ENCODE peak calls at places on chromosomes 1 and 21, in six cellular contexts. J, S, W, M, D and H are unnamed samples.
A peak's percentile ranks its signal among the peaks of the same experiment; 100 is the strongest.

GRCh38 chr21:40049031-40049958 is 182.1 kb downstream of the PCP4 start:
- DNase-seq in W (peak; percentile 11), D (peak; percentile 19), S (no peak), M (no peak), J (no peak), H (no peak)

GRCh38 chr1:212218065-212218464 is 67.1 kb upstream of the PPP2R5A start:
- DNase-seq in M (no peak), D (no peak), W (no peak), S (no peak), J (no peak), H (no peak)

GRCh38 chr1:159214149-159214760 is 9.6 kb downstream of the ACKR1 start:
- DNase-seq in S (no peak), J (peak; percentile 55), D (peak; percentile 30), M (no peak), W (peak; percentile 28), H (peak; percentile 36)

GRCh38 chr1:50620680-50621329 is 197.6 kb upstream of the DMRTA2 start:
- DNase-seq in J (peak; percentile 63), D (no peak), M (peak; percentile 33), S (no peak), W (peak; percentile 40), H (peak; percentile 29)

GRCh38 chr1:10830961-10831669 is 34.7 kb upstream of the CASZ1 start:
- DNase-seq in J (no peak), S (no peak), W (no peak), D (no peak), M (no peak), H (no peak)

GRCh38 chr1:157969693-157970485 is 23.6 kb upstream of the KIRREL1 start:
- DNase-seq in J (peak; percentile 62), W (peak; percentile 88), D (no peak), M (no peak), S (peak; percentile 61), H (peak; percentile 75)

GRCh38 chr21:45912611-45913415 is 68.8 kb upstream of the COL6A1 start:
- DNase-seq in M (no peak), W (no peak), S (no peak), D (no peak), J (no peak), H (no peak)

GRCh38 chr1:71307451-71307850 is 226.6 kb upstream of the ZRANB2 start:
- DNase-seq in W (peak; percentile 19), J (no peak), S (no peak), M (no peak), D (no peak), H (peak; percentile 12)

GRCh38 chr1:33346921-33347649 is 26.2 kb upstream of the A3GALT2 start:
- DNase-seq in J (no peak), D (no peak), W (peak; percentile 94), M (no peak), S (no peak), H (peak; percentile 97)

GRCh38 chr1:23013657-23014056 is 2.0 kb downstream of the TEX46 start:
- DNase-seq in M (no peak), D (peak; percentile 79), S (peak; percentile 29), J (peak; percentile 48), W (no peak), H (no peak)

GRCh38 chr21:33127154-33127893 is 57.4 kb downstream of the OLIG1 start:
- DNase-seq in M (no peak), S (peak; percentile 78), J (peak; percentile 79), D (peak; percentile 46), W (peak; percentile 65), H (peak; percentile 77)

GRCh38 chr21:17446737-17447136 is 66.1 kb upstream of the CXADR start:
- DNase-seq in W (no peak), M (no peak), S (no peak), D (no peak), J (no peak), H (no peak)

GRCh38 chr1:160997323-160998038 is 23.5 kb downstream of the F11R start:
- DNase-seq in W (peak; percentile 64), M (no peak), D (peak; percentile 69), J (peak; percentile 73), S (no peak), H (peak; percentile 74)

GRCh38 chr1:226574591-226575435 is 26.2 kb downstream of the STUM start:
- DNase-seq in M (no peak), W (no peak), D (peak; percentile 86), J (no peak), S (no peak), H (no peak)

GRCh38 chr1:2415801-2416208 is 3.4 kb upstream of the PEX10 start:
- DNase-seq in S (no peak), W (no peak), D (no peak), M (no peak), J (no peak), H (no peak)

GRCh38 chr1:2587071-2587859 is 688 bp downstream of the PRXL2B start:
- DNase-seq in D (no peak), J (no peak), M (no peak), W (peak; percentile 13), S (peak; percentile 38), H (no peak)

GRCh38 chr1:232127190-232127589 is 500.6 kb downstream of the DISC1 start:
- DNase-seq in W (peak; percentile 90), J (no peak), M (no peak), D (peak; percentile 53), S (no peak), H (peak; percentile 83)

GRCh38 chr1:14521602-14522001 is 76.9 kb upstream of the KAZN start:
- DNase-seq in D (no peak), S (no peak), M (no peak), J (no peak), W (no peak), H (no peak)

GRCh38 chr21:27713159-27714109 is 746.5 kb upstream of the ADAMTS5 start:
- DNase-seq in S (no peak), D (no peak), J (no peak), M (no peak), W (no peak), H (no peak)

GRCh38 chr1:116785006-116785405 is 30.8 kb downstream of the CD2 start:
- DNase-seq in M (no peak), J (no peak), W (no peak), D (no peak), S (no peak), H (no peak)

GRCh38 chr1:241589524-241589923 is 50.6 kb downstream of the CHML start:
- DNase-seq in W (no peak), M (no peak), S (no peak), D (no peak), J (no peak), H (no peak)

GRCh38 chr1:215710340-215710971 is 143.4 kb downstream of the KCTD3 start:
- DNase-seq in M (peak; percentile 13), W (peak; percentile 69), J (peak; percentile 59), S (peak; percentile 57), D (peak; percentile 19), H (peak; percentile 56)

GRCh38 chr1:219039755-219040154 is 133.9 kb upstream of the LYPLAL1 start:
- DNase-seq in D (no peak), J (no peak), M (no peak), W (peak; percentile 11), S (no peak), H (peak; percentile 35)

GRCh38 chr1:219041819-219042218 is 131.9 kb upstream of the LYPLAL1 start:
- DNase-seq in J (no peak), D (no peak), W (peak; percentile 40), S (no peak), M (no peak), H (peak; percentile 44)

GRCh38 chr1:219041141-219041540 is 132.5 kb upstream of the LYPLAL1 start:
- DNase-seq in J (no peak), D (no peak), W (peak; percentile 87), M (no peak), S (no peak), H (peak; percentile 48)

GRCh38 chr1:219040291-219040690 is 133.4 kb upstream of the LYPLAL1 start:
- DNase-seq in J (no peak), S (peak; percentile 5), W (no peak), M (no peak), D (no peak), H (no peak)

DNA sequence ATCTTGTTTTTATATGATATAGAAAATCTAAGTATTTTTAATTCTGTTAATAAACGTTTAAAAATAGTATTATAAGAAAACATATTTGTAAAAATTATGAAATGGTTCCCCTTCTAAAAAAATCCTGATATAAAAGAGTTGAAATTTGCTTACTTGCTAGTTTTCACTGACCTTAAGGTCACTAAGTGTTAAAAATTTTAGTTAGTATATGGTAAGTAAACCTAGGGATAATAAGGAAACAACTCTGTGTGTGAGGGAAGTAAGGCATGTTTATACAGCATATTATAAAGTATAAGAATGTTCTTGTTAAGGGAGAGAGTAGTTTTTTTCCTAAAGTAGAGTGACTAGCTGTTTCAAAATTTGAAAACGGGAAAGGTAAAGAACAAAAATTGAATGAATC is 130.9 kb upstream of the LYPLAL1 start:
- DNase-seq in M (no peak), D (no peak), W (no peak), J (no peak), S (no peak), H (no peak)
- H4K91ac ChIP-seq in M (no peak overlapping the region), D (no peak overlapping the region), W (no peak overlapping the region), J (no peak overlapping the region), S (no peak overlapping the region), H (no peak overlapping the region)

GRCh38 chr1:154558610-154559495 is at the start of gene UBE2Q1:
- DNase-seq in S (peak; percentile 96), J (peak; percentile 97), W (peak; percentile 99), D (peak; percentile 95), M (peak; percentile 91), H (peak; percentile 99)
- H4K8ac ChIP-seq in S (no peak within 1 kb of the TSS), J (no peak within 1 kb of the TSS), W (peak within 1 kb of the TSS; percentile 94), D (peak within 1 kb of the TSS; percentile 78), M (peak within 1 kb of the TSS; percentile 87), H (peak within 1 kb of the TSS; percentile 95)

GRCh38 chr1:201288007-201288406 is 4.7 kb downstream of the PKP1 start:
- DNase-seq in M (no peak), J (no peak), S (no peak), W (no peak), D (no peak), H (no peak)

GRCh38 chr1:201286445-201286844 is 3.1 kb downstream of the PKP1 start:
- DNase-seq in W (no peak), J (no peak), S (no peak), D (no peak), M (no peak), H (no peak)

GRCh38 chr1:201284636-201285035 is 1.3 kb downstream of the PKP1 start:
- DNase-seq in D (no peak), S (no peak), J (no peak), W (no peak), M (no peak), H (no peak)

GRCh38 chr1:201283836-201284553 is 689 bp downstream of the PKP1 start:
- DNase-seq in J (peak; percentile 47), S (no peak), D (no peak), M (no peak), W (no peak), H (no peak)

GRCh38 chr1:201285846-201286245 is 2.5 kb downstream of the PKP1 start:
- DNase-seq in M (no peak), D (peak; percentile 96), W (no peak), S (no peak), J (no peak), H (no peak)
- H4K91ac ChIP-seq in M (no peak overlapping the region), D (no peak overlapping the region), W (no peak overlapping the region), S (no peak overlapping the region), J (no peak overlapping the region), H (no peak overlapping the region)

DNA sequence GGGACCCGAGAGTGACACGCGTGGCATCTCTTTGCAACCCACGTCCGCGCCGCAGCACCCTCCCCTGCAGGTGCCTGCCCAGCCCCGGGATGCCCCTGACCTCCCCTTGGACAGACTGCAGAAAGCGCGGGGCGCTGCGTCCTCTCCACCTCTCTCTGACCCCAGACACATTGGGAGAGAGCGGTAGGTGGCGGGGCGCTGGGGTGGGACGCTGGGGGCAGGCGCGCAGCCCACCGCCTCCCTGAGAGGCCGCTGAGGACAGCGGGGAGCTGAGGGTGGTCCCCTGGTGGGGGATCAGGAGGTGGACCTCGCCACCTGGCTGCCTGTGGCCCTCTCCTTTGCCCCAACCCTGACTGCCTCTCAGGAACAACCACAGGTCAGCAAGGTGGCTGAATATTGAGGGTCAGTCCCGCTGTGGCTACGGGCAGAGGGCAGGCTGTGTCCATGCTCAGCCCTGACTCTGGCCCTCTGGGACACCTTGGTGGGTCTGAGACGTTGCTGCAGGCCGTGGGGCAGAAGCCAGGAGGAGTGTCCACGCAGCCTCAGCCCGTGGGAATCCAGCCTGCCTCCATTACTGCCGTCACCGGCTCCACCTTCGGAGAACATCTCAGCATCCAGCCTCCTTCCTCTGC is 761 bp upstream of the UBE2J2 start:
- DNase-seq in J (no peak), M (no peak), S (no peak), D (no peak), W (no peak), H (no peak)
- H4K8ac ChIP-seq in J (no peak overlapping the region), M (peak overlapping the region; percentile 54), S (peak overlapping the region; percentile 86), D (peak overlapping the region; percentile 93), W (peak overlapping the region; percentile 91), H (peak overlapping the region; percentile 45)